ENCODE peak calls at places on chromosomes 2 and 18, in five cellular contexts. U is HepG2, X is HCT116, G is H1, W is NT2/D1. M is an unnamed sample.

GRCh38 chr18:22170421-22171262 is 1.3 kb downstream of the GATA6 start:
- DNase-seq in G (peak), W (no peak), X (no peak), U (peak), M (no peak)

GRCh38 chr18:34977787-34978532 is 63.3 kb upstream of the MAPRE2 start:
- DNase-seq in U (no peak), G (peak), W (no peak), X (no peak), M (no peak)

GRCh38 chr2:214103199-214104001 is 307.5 kb upstream of the VWC2L start:
- DNase-seq in G (no peak), X (no peak), U (no peak), W (no peak), M (no peak)

GRCh38 chr2:85243101-85244072 is 84.4 kb downstream of the TGOLN2 start:
- DNase-seq in X (no peak), U (peak), W (no peak), G (peak), M (peak)

GRCh38 chr2:235852528-235852920 is 315.7 kb downstream of the GBX2 start:
- DNase-seq in U (no peak), X (no peak), G (no peak), W (no peak), M (no peak)

GRCh38 chr18:32919799-32920198 is 147.0 kb upstream of the KLHL14 start:
- DNase-seq in G (peak), X (no peak), W (peak), U (peak), M (peak)

GRCh38 chr2:172639823-172640222 is 83.9 kb downstream of the PDK1 start:
- DNase-seq in U (no peak), W (no peak), X (no peak), G (no peak), M (peak)

GRCh38 chr2:222037211-222037610 is 261.6 kb downstream of the PAX3 start:
- DNase-seq in W (no peak), X (no peak), G (no peak), U (no peak), M (no peak)

GRCh38 chr2:196131384-196131861 is 40.0 kb downstream of the STK17B start:
- DNase-seq in G (peak), U (peak), W (no peak), X (peak), M (peak)

GRCh38 chr2:64165696-64166095 is 21.5 kb upstream of the PELI1 start:
- DNase-seq in X (no peak), U (no peak), W (no peak), G (no peak), M (no peak)

GRCh38 chr2:119523383-119523958 is 812 bp downstream of the SCTR start:
- DNase-seq in X (no peak), W (no peak), U (no peak), G (no peak), M (no peak)

GRCh38 chr2:178761759-178762371 is 45.4 kb downstream of the TTN start:
- DNase-seq in X (peak), W (peak), U (peak), G (no peak), M (peak)

GRCh38 chr2:110993557-110994231 is 127.0 kb upstream of the BCL2L11 start:
- DNase-seq in G (no peak), X (no peak), U (no peak), W (no peak), M (no peak)

GRCh38 chr2:98730851-98731708 is at the start of gene MGAT4A:
- DNase-seq in G (peak), U (peak), X (no peak), W (no peak), M (peak)

GRCh38 chr18:3328522-3328921 is 66.6 kb downstream of the MYL12B start:
- DNase-seq in W (no peak), X (no peak), G (no peak), U (no peak), M (no peak)

GRCh38 chr2:149586898-149587219 is 716 bp downstream of the MMADHC start:
- DNase-seq in W (no peak), U (no peak), X (no peak), G (no peak), M (no peak)

GRCh38 chr18:61666876-61667590 is 225.8 kb downstream of the RNF152 start:
- DNase-seq in W (peak), G (no peak), X (no peak), U (no peak), M (no peak)

GRCh38 chr2:173136614-173137013 is 61.0 kb downstream of the MAP3K20 start:
- DNase-seq in W (no peak), U (no peak), X (no peak), G (no peak), M (no peak)

GRCh38 chr18:13366977-13367892 is 148.7 kb downstream of the LDLRAD4 start:
- DNase-seq in W (no peak), X (no peak), G (no peak), U (no peak), M (no peak)

GRCh38 chr2:191806396-191806795 is 40.5 kb downstream of the CAVIN2 start:
- DNase-seq in G (no peak), U (no peak), X (no peak), W (no peak), M (no peak)

GRCh38 chr2:33242845-33243244 is 233.6 kb upstream of the RASGRP3 start:
- DNase-seq in X (no peak), U (no peak), W (no peak), G (no peak), M (no peak)

GRCh38 chr2:230849633-230850357 is 14.9 kb upstream of the ITM2C start:
- DNase-seq in G (peak), W (no peak), X (peak), U (peak), M (peak)

GRCh38 chr2:191844706-191845105 is 2.2 kb downstream of the CAVIN2 start:
- DNase-seq in U (no peak), X (no peak), W (no peak), G (no peak), M (no peak)

GRCh38 chr18:41875094-41875780 is 79.8 kb upstream of the PIK3C3 start:
- DNase-seq in G (no peak), U (no peak), X (no peak), W (no peak), M (no peak)

GRCh38 chr2:167480232-167480985 is 592.1 kb downstream of the XIRP2 start:
- DNase-seq in G (peak), W (no peak), X (no peak), U (no peak), M (no peak)

GRCh38 chr2:201887851-201888451 is 81.6 kb downstream of the CDK15 start:
- DNase-seq in U (no peak), X (no peak), G (no peak), W (no peak), M (no peak)

GRCh38 chr2:74374509-74375205 is 5.5 kb downstream of the DCTN1 start:
- DNase-seq in U (no peak), W (peak), X (no peak), G (peak), M (peak)

GRCh38 chr2:52289776-52290175 is 1257.8 kb upstream of the NRXN1 start:
- DNase-seq in W (no peak), X (no peak), U (no peak), G (no peak), M (no peak)

GRCh38 chr2:210195066-210195852 is 24.1 kb upstream of the KANSL1L start:
- DNase-seq in W (no peak), G (no peak), X (peak), U (peak), M (peak)

GRCh38 chr18:78818961-78819360 is 160.7 kb upstream of the SALL3 start:
- DNase-seq in U (no peak), X (no peak), W (no peak), G (no peak), M (no peak)

GRCh38 chr2:172227719-172228118 is 125.0 kb upstream of the DLX2 start:
- DNase-seq in W (no peak), G (no peak), X (no peak), U (no peak), M (no peak)

GRCh38 chr18:62957885-62958472 is 242.6 kb downstream of the PHLPP1 start:
- DNase-seq in W (no peak), G (peak), U (peak), X (peak), M (no peak)

GRCh38 chr2:97774425-97774824 is 61.0 kb downstream of the ZAP70 start:
- DNase-seq in X (no peak), U (peak), W (peak), G (no peak), M (peak)

GRCh38 chr2:196409376-196409775 is 230.1 kb upstream of the CCDC150 start:
- DNase-seq in W (no peak), X (no peak), G (no peak), U (no peak), M (no peak)

DNA sequence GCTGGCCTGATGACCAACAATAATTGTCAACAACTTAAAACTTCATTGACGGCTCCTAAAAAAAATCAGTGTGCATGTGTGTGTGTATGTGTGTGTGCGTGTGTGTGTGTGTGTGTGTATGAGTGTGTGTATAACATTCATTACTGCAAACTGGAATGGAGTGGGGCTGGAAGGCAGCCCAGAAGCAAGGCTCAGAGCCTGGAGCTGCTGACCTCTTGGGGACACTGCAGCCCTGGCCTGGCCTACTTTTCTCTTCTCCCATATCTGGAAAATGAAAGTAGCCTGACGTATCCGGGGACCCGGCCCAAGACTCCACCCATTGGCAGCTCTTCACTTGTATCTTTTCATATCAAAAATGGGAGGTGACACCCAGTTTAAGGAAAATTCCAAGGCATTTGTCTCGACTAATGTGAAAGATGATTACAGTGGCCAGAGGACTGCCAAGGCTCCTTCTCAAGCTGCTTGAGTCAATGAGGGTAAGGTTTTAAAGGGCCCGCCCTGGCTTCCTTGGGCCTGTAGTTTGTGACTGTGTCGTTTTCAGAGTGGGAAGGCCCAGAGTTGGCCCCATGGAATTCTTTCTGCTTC is 72.4 kb upstream of the IL1R1 start:
- DNase-seq in G (no peak), U (peak), X (no peak), W (no peak), M (peak)
- TF ChIP-seq ZNF274 in G (no peak), U (no peak), X (no peak), W (no peak), M (no peak)

GRCh38 chr2:56008661-56009411 is 85.3 kb upstream of the EFEMP1 start:
- DNase-seq in U (no peak), X (no peak), G (peak), W (peak), M (no peak)
- TF ChIP-seq ZNF274 in U (no peak), X (no peak), G (no peak), W (no peak), M (no peak)

GRCh38 chr2:126862730-126863129 is 36.0 kb upstream of the TEX51 start:
- DNase-seq in W (no peak), U (no peak), G (no peak), X (no peak), M (no peak)

GRCh38 chr2:126864861-126865260 is 33.8 kb upstream of the TEX51 start:
- DNase-seq in U (no peak), W (no peak), X (peak), G (peak), M (peak)

GRCh38 chr2:126863336-126864015 is 35.2 kb upstream of the TEX51 start:
- DNase-seq in W (no peak), U (no peak), X (no peak), G (no peak), M (no peak)

DNA sequence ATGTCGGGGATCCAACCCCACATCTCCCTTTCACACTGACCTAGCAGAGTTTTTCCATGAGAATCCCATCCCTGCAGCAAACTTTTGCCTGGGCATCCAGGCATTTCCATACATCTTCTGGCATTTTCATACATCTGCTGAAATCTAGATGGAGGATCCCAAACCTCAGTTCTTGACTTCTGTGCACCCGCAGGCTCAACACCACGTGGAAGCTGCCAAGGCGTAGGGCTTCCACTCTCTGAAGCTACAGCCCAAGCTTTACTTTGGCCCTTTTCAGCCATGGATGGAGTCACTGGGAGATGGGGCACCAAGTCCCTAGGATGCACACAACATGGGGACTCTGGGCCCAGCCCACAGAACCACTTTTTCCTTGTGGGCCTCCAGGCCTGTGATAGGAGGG is 32.2 kb upstream of the TEX51 start:
- DNase-seq in W (no peak), U (no peak), G (no peak), X (no peak), M (no peak)
- TF ChIP-seq ZNF274 in W (no peak), U (no peak), G (no peak), X (no peak), M (no peak)

GRCh38 chr2:20606198-20606597 is 44.7 kb downstream of the HS1BP3 start:
- DNase-seq in U (no peak), W (no peak), G (no peak), X (no peak), M (no peak)

GRCh38 chr2:20604401-20604911 is 46.4 kb downstream of the HS1BP3 start:
- DNase-seq in W (no peak), U (no peak), G (no peak), X (no peak), M (no peak)

GRCh38 chr2:20602803-20603202 is 48.1 kb downstream of the HS1BP3 start:
- DNase-seq in W (no peak), X (no peak), U (no peak), G (no peak), M (no peak)

GRCh38 chr2:20603791-20604190 is 47.1 kb downstream of the HS1BP3 start:
- DNase-seq in G (no peak), U (no peak), X (no peak), W (no peak), M (no peak)

GRCh38 chr2:20604957-20605381 is 45.9 kb downstream of the HS1BP3 start:
- DNase-seq in U (no peak), G (no peak), W (no peak), X (no peak), M (no peak)
- TF ChIP-seq ZNF274 in U (no peak), G (no peak), W (no peak), X (no peak), M (no peak)

GRCh38 chr2:161233858-161234431 is 73.7 kb downstream of the TANK start:
- DNase-seq in G (no peak), X (no peak), U (no peak), W (no peak), M (no peak)

GRCh38 chr2:161234627-161235026 is 73.6 kb upstream of the PSMD14 start:
- DNase-seq in X (no peak), W (no peak), G (no peak), U (no peak), M (no peak)

GRCh38 chr2:161232571-161232970 is 72.3 kb downstream of the TANK start:
- DNase-seq in W (no peak), G (no peak), X (no peak), U (no peak), M (no peak)

GRCh38 chr2:161228511-161229240 is 68.4 kb downstream of the TANK start:
- DNase-seq in X (no peak), U (no peak), G (no peak), W (no peak), M (no peak)

GRCh38 chr2:161230959-161231358 is 70.7 kb downstream of the TANK start:
- DNase-seq in X (no peak), G (no peak), U (no peak), W (no peak), M (no peak)
- TF ChIP-seq ZNF274 in X (no peak), G (no peak), U (no peak), W (no peak), M (no peak)